ENCODE peak calls at places on chromosomes 3 and 15, in seven cellular contexts. K is posterior vena cava, P is fibroblast of the conjunctiva, V is RWPE1, S is non-pigmented ciliary epithelial cell, H is AG10803, Q is NCI-H82. X is an unnamed sample.

GRCh38 chr3:16824085-16824696 is 60.6 kb upstream of the PLCL2 start:
- DNase-seq in V (no peak), P (no peak), S (no peak), H (no peak), K (no peak), Q (peak), X (no peak)

GRCh38 chr3:152359385-152360248 is 90.9 kb downstream of the MBNL1 start:
- DNase-seq in H (no peak), V (peak), P (no peak), K (no peak), S (no peak), Q (no peak), X (no peak)

GRCh38 chr15:71691700-71692417 is 118.5 kb upstream of the NR2E3 start:
- DNase-seq in V (peak), Q (peak), H (peak), P (peak), S (peak), K (no peak), X (peak)

GRCh38 chr3:127815001-127815400 is 7.3 kb downstream of the MGLL start:
- DNase-seq in K (no peak), H (no peak), P (no peak), V (no peak), Q (no peak), S (no peak), X (no peak)

GRCh38 chr15:59830873-59831272 is 141.8 kb upstream of the BNIP2 start:
- DNase-seq in K (no peak), Q (no peak), S (no peak), V (peak), P (no peak), H (no peak), X (no peak)

GRCh38 chr15:91182096-91182495 is 82.0 kb downstream of the SV2B start:
- DNase-seq in V (no peak), P (no peak), H (no peak), Q (no peak), K (no peak), S (no peak), X (no peak)

GRCh38 chr3:128296469-128297251 is 143.4 kb downstream of the EEFSEC start:
- DNase-seq in S (no peak), H (no peak), V (no peak), Q (no peak), P (no peak), K (peak), X (no peak)

GRCh38 chr15:60548101-60548500 is 69.2 kb upstream of the ICE2 start:
- DNase-seq in H (no peak), P (no peak), S (no peak), K (no peak), V (no peak), Q (no peak), X (no peak)

GRCh38 chr15:73583568-73583967 is 49.6 kb downstream of the NPTN start:
- DNase-seq in K (no peak), S (no peak), Q (no peak), V (no peak), H (no peak), P (no peak), X (no peak)

GRCh38 chr15:75194397-75194796 is 7.3 kb upstream of the C15orf39 start:
- DNase-seq in V (no peak), Q (no peak), P (no peak), S (no peak), K (no peak), H (no peak), X (no peak)

GRCh38 chr3:57557088-57557537 is 1.0 kb downstream of the PDE12 start:
- DNase-seq in H (peak), Q (peak), S (no peak), K (no peak), P (no peak), V (no peak), X (no peak)

GRCh38 chr15:38454687-38455071 is 752 bp downstream of the FAM98B start:
- DNase-seq in V (peak), K (no peak), Q (peak), P (no peak), S (no peak), H (no peak), X (no peak)